ENCODE peak calls at places on chromosomes 1 and 21, in six cellular contexts. E is cardiac muscle cell; Q is ELR; O is left ventricle myocardium superior; B is activated CD8-positive, alpha-beta T cell treated with anti-CD3 and anti-CD28 coated beads, Interleukin-2, amount 10 ng/mL, durations not matched to agents 7 days and 5 days; K is right cardiac atrium. C is an unnamed sample.

GRCh38 chr1:59692591-59692990 is 122.2 kb upstream of the HOOK1 start:
- DNase-seq in E (no peak), Q (peak), O (no peak), B (no peak), K (no peak), C (peak)

GRCh38 chr1:150609726-150610125 is 19.7 kb downstream of the ENSA start:
- DNase-seq in E (no peak), Q (no peak), O (no peak), B (no peak), K (no peak), C (peak)

GRCh38 chr1:203124546-203125317 is 2.8 kb upstream of the ADORA1 start:
- DNase-seq in E (no peak), Q (peak), O (no peak), B (no peak), K (no peak), C (no peak)

GRCh38 chr1:1370771-1371300 is 4.2 kb downstream of the AURKAIP1 start:
- DNase-seq in E (no peak), Q (no peak), O (peak), B (no peak), K (no peak), C (no peak)

GRCh38 chr1:64471218-64471719 is 1.3 kb downstream of the CACHD1 start:
- DNase-seq in E (peak), Q (peak), O (peak), B (no peak), K (peak), C (peak)

GRCh38 chr1:240254006-240254405 is 162.3 kb downstream of the FMN2 start:
- DNase-seq in E (no peak), Q (no peak), O (no peak), B (no peak), K (no peak), C (no peak)

GRCh38 chr1:205321109-205321958 is at the start of gene NUAK2:
- DNase-seq in E (peak), Q (peak), O (peak), B (peak), K (peak), C (peak)

GRCh38 chr21:30268608-30269197 is 14.0 kb downstream of the KRTAP24-1 start:
- DNase-seq in E (peak), Q (no peak), O (no peak), B (no peak), K (no peak), C (no peak)

GRCh38 chr1:106924360-106924759 is 132.1 kb upstream of the PRMT6 start:
- DNase-seq in E (peak), Q (peak), O (no peak), B (no peak), K (no peak), C (no peak)

C was measured in GM03348.